ENCODE peak calls at places on chromosomes 16 and 17, in five cellular contexts. I is K562, O is GM12878, V is HepG2, W is H1. R is an unnamed sample.

GRCh38 chr17:43140396-43141332 is 15.5 kb upstream of the BRCA1 start:
- DNase-seq in W (no peak), I (no peak), V (no peak), O (no peak), R (no peak)

GRCh38 chr17:32341141-32341856 is 674 bp downstream of the C17orf75 start:
- DNase-seq in V (peak; percentile 58), O (no peak), W (no peak), I (no peak), R (no peak)

GRCh38 chr16:51431517-51432241 is 280.6 kb upstream of the SALL1 start:
- DNase-seq in V (no peak), I (no peak), O (no peak), W (no peak), R (no peak)

GRCh38 chr17:51257150-51258081 is 2.4 kb downstream of the MBTD1 start:
- DNase-seq in I (no peak), O (no peak), V (no peak), W (no peak), R (no peak)

GRCh38 chr17:63433746-63434591 is 12.1 kb downstream of the CYB561 start:
- DNase-seq in O (no peak), I (no peak), W (no peak), V (no peak), R (no peak)

GRCh38 chr16:66267287-66268137 is 99.0 kb upstream of the CDH5 start:
- DNase-seq in V (no peak), O (no peak), I (no peak), W (no peak), R (no peak)

GRCh38 chr17:82655038-82655479 is 6.8 kb upstream of the WDR45B start:
- DNase-seq in I (no peak), V (no peak), O (no peak), W (no peak), R (no peak)

GRCh38 chr17:3029213-3029913 is 34.0 kb downstream of the OR1D5 start:
- DNase-seq in I (no peak), W (peak; percentile 28), V (no peak), O (no peak), R (no peak)

GRCh38 chr16:68005786-68006286 is 6.6 kb upstream of the DPEP2 start:
- DNase-seq in O (no peak), V (no peak), I (no peak), W (no peak), R (no peak)
- TF ChIP-seq RAD21 in O (no peak), V (no peak), I (no peak), W (no peak), R (no peak)

DNA sequence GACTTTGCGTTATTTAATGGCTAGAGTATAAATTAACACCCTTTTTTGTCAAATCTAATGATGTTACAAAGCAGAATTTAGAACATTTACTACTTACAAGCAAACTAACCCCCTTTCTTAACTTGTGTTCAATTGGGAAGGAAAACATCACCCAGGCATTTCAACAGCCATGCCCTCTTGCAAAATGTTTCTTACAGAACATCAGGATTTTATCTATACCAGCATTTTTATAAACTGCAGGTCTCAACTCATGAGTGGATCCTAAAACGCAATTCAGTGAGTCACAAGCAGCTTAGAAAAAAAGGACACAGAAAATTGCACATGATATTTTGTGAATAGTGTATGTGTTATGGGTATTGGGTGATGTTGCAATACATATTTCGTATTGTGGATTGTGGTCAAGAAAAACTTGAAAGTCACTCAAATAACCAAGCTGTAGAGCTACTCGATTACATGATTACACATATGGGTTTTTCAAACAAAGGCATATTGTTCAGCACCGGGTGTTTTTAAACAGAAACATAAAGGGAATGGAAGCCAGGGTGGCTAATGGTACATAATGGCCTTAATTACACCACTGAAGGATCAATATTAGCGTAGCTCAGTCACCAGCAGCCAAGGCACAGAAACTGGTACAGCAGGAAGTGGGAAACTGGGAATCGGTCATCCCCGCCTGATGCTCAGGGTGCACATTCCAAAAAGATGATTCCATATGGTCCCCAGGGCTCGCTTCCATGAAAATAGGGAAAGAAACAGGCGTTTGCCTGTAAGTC is 1.4 kb downstream of the WIPI1 start:
- DNase-seq in V (peak; percentile 89), O (no peak), W (no peak), I (no peak), R (no peak)
- TF ChIP-seq MAX in V (no peak), O (no peak), W (no peak), I (no peak), R (peak; percentile 40)

GRCh38 chr16:56667581-56668571 is at the start of gene MT1G:
- DNase-seq in W (peak; percentile 70), I (no peak), V (peak; percentile 57), O (no peak), R (no peak)

GRCh38 chr16:56669005-56669839 is at the start of gene MT1H:
- DNase-seq in I (no peak), V (no peak), O (no peak), W (peak; percentile 69), R (no peak)

GRCh38 chr16:56671706-56672105 is 2.1 kb downstream of the MT1H start:
- DNase-seq in O (no peak), V (no peak), I (no peak), W (no peak), R (no peak)

GRCh38 chr16:56670640-56670934 is 973 bp downstream of the MT1H start:
- DNase-seq in V (no peak), O (no peak), W (no peak), I (no peak), R (no peak)

GRCh38 chr16:56669840-56670639 is 426 bp downstream of the MT1H start:
- DNase-seq in O (no peak), I (no peak), W (no peak), V (no peak), R (no peak)
- TF ChIP-seq EZH2 in O (no peak), I (no peak), W (peak; percentile 72), V (no peak), R (no peak)

GRCh38 chr17:55674107-55674506 is 48.6 kb downstream of the TMEM100 start:
- DNase-seq in V (no peak), O (no peak), W (no peak), I (no peak), R (no peak)
- TF ChIP-seq RAD21 in V (no peak), O (no peak), W (no peak), I (no peak), R (no peak)

DNA sequence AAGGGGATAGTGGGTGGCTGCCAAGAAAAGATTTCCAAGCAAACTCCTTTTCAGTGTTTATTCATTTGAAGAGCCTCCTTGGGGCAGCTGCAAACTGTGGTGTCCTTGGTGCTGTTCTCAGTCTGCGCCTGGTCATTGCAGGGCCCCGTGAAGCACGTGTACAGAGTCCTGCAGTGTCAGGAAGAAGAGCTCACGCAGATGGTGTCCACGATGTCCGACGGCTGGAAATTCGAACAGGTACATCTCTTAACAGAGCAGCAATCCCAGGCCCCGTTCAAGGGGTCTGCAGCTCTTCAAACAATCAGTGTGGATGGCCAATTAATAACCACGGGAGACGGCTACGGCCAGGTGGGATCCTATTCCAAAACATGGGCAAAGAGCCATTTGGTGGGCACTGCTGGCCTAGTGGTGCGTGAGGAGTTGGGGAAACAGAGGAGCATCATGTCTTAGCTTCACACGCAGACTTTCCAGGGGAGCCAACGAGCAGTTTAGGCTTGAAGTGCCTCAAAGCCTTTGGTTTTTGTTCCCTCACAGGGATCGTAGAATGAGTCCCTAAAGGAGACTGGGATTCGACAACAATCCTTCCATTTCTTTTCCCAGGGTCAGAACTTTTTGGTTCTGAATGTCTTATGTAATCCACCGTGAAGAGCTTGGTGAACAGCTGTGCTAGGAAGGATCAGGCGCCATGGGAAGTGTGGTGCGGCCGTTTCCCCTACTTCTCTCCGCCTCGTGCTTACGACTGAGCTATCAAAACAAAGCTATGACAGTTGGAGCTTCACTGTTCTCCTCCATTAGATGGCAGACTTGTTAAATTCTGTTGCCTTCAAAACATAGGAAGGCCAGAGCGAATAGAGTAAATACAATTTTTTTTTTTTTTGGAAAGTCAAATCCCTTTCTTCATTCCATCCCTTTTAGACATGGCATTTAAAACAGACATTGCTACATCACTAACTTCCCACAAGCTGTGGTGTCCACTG is 12.6 kb downstream of the KCTD2 start:
- DNase-seq in I (no peak), O (no peak), V (peak; percentile 45), W (no peak), R (no peak)
- TF ChIP-seq MAX in I (peak; percentile 55), O (no peak), V (no peak), W (no peak), R (no peak)

GRCh38 chr17:56570199-56570598 is 23.3 kb upstream of the NOG start:
- DNase-seq in W (no peak), O (no peak), I (no peak), V (no peak), R (no peak)
- TF ChIP-seq EZH2 in W (no peak), O (no peak), I (no peak), V (no peak), R (no peak)

DNA sequence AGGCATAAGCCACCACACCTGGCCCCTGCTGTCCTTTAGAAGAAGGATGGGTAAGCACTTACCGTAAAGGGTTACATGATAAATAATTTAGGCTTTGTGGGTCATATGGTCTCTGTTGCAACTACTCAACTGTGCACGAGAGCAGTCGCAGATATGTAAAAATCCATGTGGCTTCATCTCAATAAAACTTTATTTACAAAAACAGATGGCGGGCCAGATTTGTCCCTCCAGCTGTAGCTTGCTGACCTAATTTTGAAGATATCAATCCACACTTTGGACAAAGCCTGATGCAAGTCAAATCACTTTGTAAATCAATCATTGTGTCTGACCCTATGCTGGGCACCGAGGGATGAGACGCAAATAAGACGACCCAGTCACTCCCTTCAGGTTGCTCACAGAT is 12.1 kb downstream of the TEKT5 start:
- DNase-seq in W (no peak), V (no peak), O (no peak), I (no peak), R (no peak)
- TF ChIP-seq RAD21 in W (no peak), V (no peak), O (no peak), I (no peak), R (no peak)

GRCh38 chr16:86072328-86073102 is 173.6 kb downstream of the IRF8 start:
- DNase-seq in W (peak; percentile 80), V (peak; percentile 41), O (no peak), I (peak; percentile 67), R (peak; percentile 68)
- TF ChIP-seq MAX in W (no peak), V (no peak), O (no peak), I (no peak), R (no peak)

DNA sequence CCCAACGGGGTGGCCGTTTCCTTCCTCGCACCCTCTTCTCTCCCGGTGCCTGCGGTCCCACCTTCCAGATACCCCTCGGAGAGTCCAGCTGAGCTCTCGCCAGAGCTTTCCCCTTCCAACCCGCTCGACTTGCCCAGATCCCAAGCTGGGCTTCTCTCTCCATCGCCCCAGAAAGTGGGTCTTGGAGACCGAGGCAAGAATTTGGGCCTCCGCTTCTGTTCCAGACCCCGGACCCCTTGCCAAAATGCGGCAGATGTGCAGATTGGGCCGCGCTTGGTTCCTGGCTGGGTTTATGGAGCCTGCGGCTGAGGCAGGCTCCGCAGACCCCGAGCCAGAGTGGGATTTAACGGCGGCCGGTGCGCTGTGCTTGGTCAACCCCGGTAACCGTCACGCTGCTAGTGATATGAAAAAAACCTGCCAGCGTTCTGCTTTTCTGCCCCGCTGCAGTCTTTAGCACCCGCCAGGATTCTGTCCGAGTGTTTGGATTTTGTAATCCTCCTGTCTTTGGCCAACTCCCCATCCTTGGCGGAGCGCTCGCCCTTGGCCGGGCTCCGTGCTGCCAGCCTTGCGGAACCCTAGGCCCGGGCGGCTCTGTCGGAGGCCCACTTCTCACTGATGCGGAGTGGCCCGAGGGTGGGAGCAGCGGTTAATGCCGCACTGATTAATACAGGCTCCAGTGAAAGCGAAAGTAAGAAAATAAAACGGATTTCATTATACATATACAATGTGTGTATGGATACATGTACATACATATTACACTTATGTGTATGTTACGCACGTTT is 754 bp upstream of the SLFN11 start:
- DNase-seq in O (no peak), V (no peak), I (no peak), W (peak; percentile 62), R (no peak)
- TF ChIP-seq EZH2 in O (no peak), V (no peak), I (no peak), W (peak; percentile 100), R (no peak)

R was measured in HCT116.